ENCODE peak calls at places on chromosomes 12 and 14, in nine cellular contexts. H, C, Z, W, I, G, J, U and K are unnamed samples.

GRCh38 chr14:104392001-104392395 is 187.6 kb upstream of the C14orf180 start:
- DNase-seq in H (peak; percentile 18), C (no peak), Z (no peak), W (no peak), I (no peak), G (no peak), J (peak; percentile 3), U (no peak), K (no peak)

GRCh38 chr12:99154264-99154982 is 493.1 kb upstream of the GARIN6 start:
- DNase-seq in H (no peak), C (no peak), Z (no peak), W (no peak), I (no peak), G (no peak), J (peak; percentile 20), U (no peak), K (peak; percentile 5)

GRCh38 chr12:124898200-124898950 is 16.1 kb downstream of the UBC start:
- DNase-seq in H (peak; percentile 62), C (no peak), Z (peak; percentile 48), W (no peak), I (no peak), G (peak; percentile 70), J (peak; percentile 45), U (peak; percentile 77), K (no peak)

GRCh38 chr12:30696486-30696885 is 817 bp upstream of the IPO8 start:
- DNase-seq in H (no peak), C (no peak), Z (no peak), W (no peak), I (no peak), G (no peak), J (no peak), U (no peak), K (no peak)

GRCh38 chr14:105060751-105061427 is 4.3 kb downstream of the GPR132 start:
- DNase-seq in H (peak; percentile 54), C (no peak), Z (no peak), W (no peak), I (no peak), G (peak; percentile 93), J (no peak), U (no peak), K (peak; percentile 35)

GRCh38 chr12:51879102-51879501 is 8.8 kb upstream of the ANKRD33 start:
- DNase-seq in H (no peak), C (no peak), Z (no peak), W (no peak), I (no peak), G (no peak), J (no peak), U (no peak), K (no peak)

GRCh38 chr12:86429824-86430223 is 173.6 kb upstream of the MGAT4C start:
- DNase-seq in H (no peak), C (no peak), Z (peak; percentile 9), W (no peak), I (no peak), G (no peak), J (no peak), U (no peak), K (no peak)

GRCh38 chr14:103867020-103867419 is 19.6 kb upstream of the PPP1R13B start:
- DNase-seq in H (no peak), C (no peak), Z (no peak), W (no peak), I (no peak), G (no peak), J (no peak), U (no peak), K (no peak)

DNA sequence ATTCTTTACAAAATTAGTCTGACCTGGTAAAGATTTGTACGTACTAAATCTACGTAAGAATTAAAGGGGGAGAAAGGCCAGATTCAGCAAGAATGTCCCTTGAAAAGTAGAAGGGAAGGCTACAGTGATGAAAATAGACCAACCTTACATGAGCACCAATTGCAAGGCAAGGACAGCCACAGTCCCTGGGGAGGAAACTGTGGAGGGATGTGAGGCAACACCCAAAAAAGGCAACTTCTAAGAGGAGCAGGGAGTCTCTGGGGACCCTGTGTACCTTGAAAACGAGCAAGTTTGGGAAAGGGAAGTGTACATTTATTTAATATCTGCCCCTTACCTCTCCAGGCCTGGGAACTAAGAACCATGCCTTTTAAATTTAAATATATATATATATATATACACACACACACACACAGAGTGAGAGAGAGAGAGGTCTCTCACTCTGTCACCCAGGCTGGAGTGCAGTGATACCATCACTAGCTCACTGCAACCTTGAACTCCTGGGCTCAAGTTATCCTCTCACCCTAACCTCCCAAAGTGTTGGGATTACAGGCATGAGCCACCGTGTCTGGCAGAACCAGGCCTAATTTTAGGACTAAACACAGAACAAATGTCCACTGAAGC is 56.4 kb downstream of the TMCC3 start:
- DNase-seq in H (no peak), C (no peak), Z (no peak), W (no peak), I (peak; percentile 74), G (peak; percentile 98), J (peak; percentile 52), U (peak; percentile 46), K (no peak)
- H3K4me3 ChIP-seq in H (no peak overlapping the region), C (no peak overlapping the region), Z (no peak overlapping the region), W (no peak overlapping the region), I (no peak overlapping the region), G (no peak overlapping the region), J (no peak overlapping the region), U (no peak overlapping the region), K (no peak overlapping the region)

GRCh38 chr12:780750-781379 is 28.5 kb downstream of the WNK1 start:
- DNase-seq in H (no peak), C (no peak), Z (no peak), W (no peak), I (no peak), G (no peak), J (no peak), U (no peak), K (no peak)

GRCh38 chr12:778615-779014 is 26.2 kb downstream of the WNK1 start:
- DNase-seq in H (no peak), C (no peak), Z (no peak), W (no peak), I (no peak), G (no peak), J (no peak), U (no peak), K (no peak)

GRCh38 chr12:777550-778047 is 25.2 kb downstream of the WNK1 start:
- DNase-seq in H (no peak), C (no peak), Z (no peak), W (no peak), I (no peak), G (no peak), J (no peak), U (no peak), K (no peak)

GRCh38 chr12:774051-774614 is 21.8 kb downstream of the WNK1 start:
- DNase-seq in H (no peak), C (no peak), Z (peak; percentile 19), W (no peak), I (no peak), G (no peak), J (no peak), U (no peak), K (peak; percentile 57)

DNA sequence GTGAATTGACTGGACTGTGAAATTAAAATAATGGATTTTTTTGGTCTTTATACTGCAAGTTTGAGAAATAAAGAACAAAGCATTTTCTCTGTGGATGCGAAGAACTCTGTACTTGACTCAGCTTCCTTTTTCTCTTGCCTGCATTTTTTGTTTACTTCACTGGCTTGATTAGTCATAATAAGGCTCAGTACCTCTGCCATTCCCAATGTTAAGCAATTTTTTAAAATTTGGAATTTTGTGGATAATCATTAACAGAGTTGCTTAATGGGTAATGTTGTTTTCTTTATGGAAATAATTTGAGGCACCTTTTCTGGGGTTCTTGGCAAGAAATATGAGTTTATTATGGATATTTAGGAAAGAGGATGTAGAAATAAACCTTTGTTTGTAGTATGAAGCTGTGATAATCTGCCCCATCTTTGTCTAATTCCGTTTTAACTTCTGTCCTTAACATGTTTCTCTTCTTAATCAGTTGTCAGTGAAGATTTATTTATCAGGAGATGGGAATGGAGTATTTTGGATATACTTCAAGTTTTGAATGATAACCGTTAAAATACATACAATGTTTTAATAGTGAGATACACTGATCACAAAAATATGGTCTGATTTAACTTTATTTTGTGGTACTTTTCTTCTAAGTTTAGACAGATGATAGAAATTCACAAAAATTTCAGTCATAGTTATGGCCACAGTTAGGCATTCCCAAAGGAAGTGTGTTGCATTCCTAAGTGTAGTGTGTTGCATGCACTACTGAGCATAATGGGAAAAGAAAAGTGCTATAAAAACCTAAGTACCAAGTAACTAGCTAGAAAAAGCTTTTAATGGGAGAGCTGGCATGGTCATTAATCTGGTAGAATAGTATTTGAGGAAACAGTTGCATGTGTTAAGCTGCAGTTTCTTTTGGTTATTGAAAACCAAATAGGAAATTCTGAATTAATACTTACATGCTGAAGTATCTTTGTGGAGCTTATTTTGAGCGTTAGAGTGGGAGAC is 27.7 kb downstream of the WNK1 start:
- DNase-seq in H (no peak), C (peak; percentile 74), Z (peak; percentile 57), W (no peak), I (no peak), G (no peak), J (no peak), U (no peak), K (peak; percentile 54)
- H3K4me3 ChIP-seq in H (no peak overlapping the region), C (no peak overlapping the region), Z (no peak overlapping the region), W (peak overlapping the region; percentile 17), I (peak overlapping the region; percentile 9), G (no peak overlapping the region), J (no peak overlapping the region), U (no peak overlapping the region), K (peak overlapping the region; percentile 30)

GRCh38 chr12:76037130-76038105 is 5.8 kb upstream of the PHLDA1 start:
- DNase-seq in H (no peak), C (peak; percentile 87), Z (peak; percentile 93), W (no peak), I (no peak), G (peak; percentile 87), J (peak; percentile 32), U (peak; percentile 50), K (peak; percentile 88)

GRCh38 chr12:76041406-76041805 is 9.8 kb upstream of the PHLDA1 start:
- DNase-seq in H (no peak), C (no peak), Z (no peak), W (no peak), I (no peak), G (no peak), J (no peak), U (no peak), K (no peak)

GRCh38 chr12:76035045-76035444 is 3.5 kb upstream of the PHLDA1 start:
- DNase-seq in H (no peak), C (no peak), Z (no peak), W (no peak), I (no peak), G (no peak), J (no peak), U (no peak), K (no peak)

GRCh38 chr12:76040461-76040860 is 8.9 kb upstream of the PHLDA1 start:
- DNase-seq in H (no peak), C (no peak), Z (no peak), W (no peak), I (no peak), G (no peak), J (no peak), U (no peak), K (no peak)

DNA sequence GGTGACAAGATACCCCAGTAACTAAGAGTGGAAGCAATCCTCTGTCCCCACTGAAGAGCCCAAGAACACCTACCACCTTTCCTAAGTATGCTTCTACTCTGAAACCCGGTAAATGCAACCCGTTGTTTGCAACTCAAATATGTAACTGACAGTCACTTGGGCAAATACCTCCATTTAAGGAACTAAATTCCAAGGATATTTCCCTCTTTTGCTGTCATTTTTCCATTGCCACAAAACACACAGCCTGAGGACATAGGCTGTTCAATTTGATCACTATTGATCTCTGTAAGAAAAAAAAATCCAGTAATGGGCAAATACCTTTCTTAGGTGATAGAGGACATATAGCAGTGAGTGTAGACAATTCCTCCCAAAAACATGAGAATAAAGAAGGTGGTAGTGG is 6.6 kb upstream of the PHLDA1 start:
- DNase-seq in H (no peak), C (no peak), Z (no peak), W (no peak), I (no peak), G (no peak), J (no peak), U (no peak), K (no peak)
- H3K4me3 ChIP-seq in H (no peak overlapping the region), C (no peak overlapping the region), Z (no peak overlapping the region), W (no peak overlapping the region), I (no peak overlapping the region), G (no peak overlapping the region), J (no peak overlapping the region), U (no peak overlapping the region), K (no peak overlapping the region)

GRCh38 chr12:12610711-12611110 is 965 bp upstream of the CREBL2 start:
- DNase-seq in H (no peak), C (no peak), Z (no peak), W (no peak), I (no peak), G (no peak), J (no peak), U (no peak), K (no peak)

GRCh38 chr12:12614342-12614741 is 2.7 kb downstream of the CREBL2 start:
- DNase-seq in H (no peak), C (no peak), Z (no peak), W (no peak), I (no peak), G (no peak), J (no peak), U (no peak), K (no peak)

GRCh38 chr12:12612403-12612802 is 727 bp downstream of the CREBL2 start:
- DNase-seq in H (no peak), C (peak; percentile 80), Z (peak; percentile 64), W (no peak), I (no peak), G (peak; percentile 84), J (no peak), U (peak; percentile 37), K (peak; percentile 74)

GRCh38 chr12:12611512-12612306 is at the start of gene CREBL2:
- DNase-seq in H (peak; percentile 89), C (peak; percentile 95), Z (peak; percentile 99), W (peak; percentile 83), I (peak; percentile 98), G (peak; percentile 96), J (peak; percentile 93), U (peak; percentile 85), K (peak; percentile 97)

DNA sequence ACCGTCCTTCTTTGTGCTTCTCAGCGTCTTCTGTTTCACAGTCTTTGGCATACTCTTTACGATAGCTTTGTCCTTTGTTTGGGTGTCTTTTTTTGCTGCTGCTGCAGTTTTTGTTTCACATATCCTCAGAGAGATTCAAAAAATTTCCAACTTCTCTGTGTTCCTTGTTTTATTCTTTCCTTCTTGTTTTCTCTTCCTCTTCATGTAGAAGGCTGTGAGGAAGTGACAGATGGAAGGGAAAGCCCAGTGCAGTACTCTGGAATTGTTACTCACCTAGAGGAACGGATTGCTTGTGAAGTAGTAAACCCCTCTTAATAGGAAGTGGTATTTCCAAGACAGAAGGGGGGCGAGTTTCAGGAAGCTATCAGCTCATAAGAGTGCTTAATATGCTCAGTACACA is 1.7 kb downstream of the CREBL2 start:
- DNase-seq in H (no peak), C (no peak), Z (no peak), W (no peak), I (no peak), G (peak; percentile 48), J (no peak), U (no peak), K (no peak)
- H3K4me3 ChIP-seq in H (no peak overlapping the region), C (no peak overlapping the region), Z (peak overlapping the region; percentile 12), W (peak overlapping the region; percentile 80), I (no peak overlapping the region), G (peak overlapping the region; percentile 48), J (peak overlapping the region; percentile 81), U (no peak overlapping the region), K (no peak overlapping the region)